ENCODE peak calls at places on chromosomes 1 and 21, in eight cellular contexts. E is heart left ventricle, F is ovary, A is foreskin keratinocyte, G is pancreas, X is tibial artery, Q is neural crest cell, I is heart right ventricle. R is an unnamed sample.

GRCh38 chr1:104295516-104295915 is 545.8 kb downstream of the AMY1C start:
- DNase-seq in E (no peak), F (no peak), A (no peak), G (no peak), X (no peak), Q (no peak), I (no peak), R (no peak)

GRCh38 chr1:15578921-15579682 is 5.7 kb downstream of the AGMAT start:
- DNase-seq in E (no peak), F (no peak), A (no peak), G (peak), X (no peak), Q (no peak), I (no peak), R (no peak)

GRCh38 chr1:167997037-167997575 is 60.2 kb upstream of the MPC2 start:
- DNase-seq in E (no peak), F (no peak), A (no peak), G (no peak), X (no peak), Q (no peak), I (no peak), R (no peak)

GRCh38 chr1:958823-959729 is at the start of gene NOC2L:
- DNase-seq in E (peak), F (peak), A (peak), G (peak), X (peak), Q (peak), I (peak), R (peak)

GRCh38 chr1:168227620-168228019 is 1.8 kb downstream of the SFT2D2 start:
- DNase-seq in E (no peak), F (no peak), A (no peak), G (no peak), X (no peak), Q (no peak), I (no peak), R (peak)

GRCh38 chr1:10339815-10340214 is 59.0 kb upstream of the PGD start:
- DNase-seq in E (peak), F (no peak), A (peak), G (no peak), X (no peak), Q (peak), I (peak), R (peak)

GRCh38 chr1:80755944-80756343 is 1044.8 kb upstream of the ADGRL2 start:
- DNase-seq in E (no peak), F (no peak), A (no peak), G (no peak), X (no peak), Q (no peak), I (no peak), R (no peak)

GRCh38 chr21:33914188-33914587 is 1.4 kb downstream of the ATP5PO start:
- DNase-seq in E (no peak), F (no peak), A (peak), G (no peak), X (no peak), Q (no peak), I (no peak), R (no peak)

GRCh38 chr1:233394860-233395717 is 67.6 kb downstream of the MAP3K21 start:
- DNase-seq in E (no peak), F (no peak), A (peak), G (no peak), X (no peak), Q (peak), I (no peak), R (peak)

GRCh38 chr1:156104065-156104810 is 10.3 kb upstream of the LMNA start:
- DNase-seq in E (peak), F (peak), A (peak), G (peak), X (peak), Q (no peak), I (peak), R (peak)

GRCh38 chr21:38507374-38507942 is 9.2 kb upstream of the ERG start:
- DNase-seq in E (no peak), F (no peak), A (no peak), G (no peak), X (no peak), Q (no peak), I (no peak), R (no peak)

GRCh38 chr1:7458946-7459345 is 312.1 kb upstream of the VAMP3 start:
- DNase-seq in E (no peak), F (no peak), A (no peak), G (no peak), X (no peak), Q (no peak), I (no peak), R (no peak)

GRCh38 chr21:37338671-37339526 is 27.7 kb upstream of the DYRK1A start:
- DNase-seq in E (peak), F (peak), A (peak), G (no peak), X (no peak), Q (no peak), I (peak), R (peak)

GRCh38 chr1:3731543-3731942 is 20.7 kb upstream of the CCDC27 start:
- DNase-seq in E (no peak), F (no peak), A (no peak), G (peak), X (no peak), Q (no peak), I (peak), R (no peak)

GRCh38 chr1:47434051-47434842 is 3.6 kb upstream of the FOXD2 start:
- DNase-seq in E (peak), F (peak), A (peak), G (peak), X (peak), Q (no peak), I (peak), R (no peak)

GRCh38 chr1:151799179-151800022 is 5.8 kb downstream of the LINGO4 start:
- DNase-seq in E (no peak), F (no peak), A (peak), G (no peak), X (no peak), Q (no peak), I (no peak), R (no peak)

DNA sequence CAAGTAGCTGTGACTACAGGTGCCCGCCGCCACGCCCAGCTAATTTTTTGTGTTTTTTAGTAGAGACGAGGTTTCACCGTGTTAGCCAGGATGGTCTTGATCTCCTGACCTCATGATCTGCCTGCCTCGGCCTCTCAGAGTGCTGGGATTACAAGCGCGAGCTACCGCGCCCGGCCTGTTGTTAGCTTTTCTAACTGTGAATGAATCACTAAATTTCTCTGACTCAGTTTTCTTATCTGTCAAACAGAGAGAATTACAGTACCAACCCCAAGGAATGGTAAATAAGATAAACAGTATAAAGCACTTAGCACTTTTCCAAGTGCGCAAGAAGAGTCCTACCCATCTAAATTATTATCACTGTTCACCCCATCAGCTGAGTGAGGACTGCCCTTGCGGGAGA is 193.6 kb downstream of the VAV3 start:
- DNase-seq in E (no peak), F (no peak), A (no peak), G (no peak), X (no peak), Q (no peak), I (no peak), R (no peak)
- TF ChIP-seq CTCF in E (no peak), F (no peak), A (no peak), G (no peak), X (no peak), Q (no peak), I (no peak), R (no peak)

GRCh38 chr1:220991506-220991905 is 112.3 kb downstream of the HLX start:
- DNase-seq in E (no peak), F (no peak), A (no peak), G (no peak), X (no peak), Q (no peak), I (no peak), R (no peak)

GRCh38 chr1:220991959-220992704 is 112.9 kb downstream of the HLX start:
- DNase-seq in E (no peak), F (peak), A (no peak), G (no peak), X (no peak), Q (no peak), I (no peak), R (no peak)

GRCh38 chr1:220992705-220993052 is 113.4 kb downstream of the HLX start:
- DNase-seq in E (no peak), F (no peak), A (no peak), G (no peak), X (no peak), Q (no peak), I (no peak), R (no peak)

GRCh38 chr1:220994671-220995070 is 115.4 kb downstream of the HLX start:
- DNase-seq in E (no peak), F (no peak), A (no peak), G (no peak), X (no peak), Q (no peak), I (no peak), R (no peak)

GRCh38 chr1:220990417-220991337 is 111.4 kb downstream of the HLX start:
- DNase-seq in E (no peak), F (no peak), A (peak), G (no peak), X (no peak), Q (no peak), I (no peak), R (peak)
- TF ChIP-seq CTCF in E (no peak), F (no peak), A (peak), G (no peak), X (no peak), Q (no peak), I (no peak), R (no peak)

GRCh38 chr1:61053712-61054608 is 28.4 kb upstream of the NFIA start:
- DNase-seq in E (peak), F (peak), A (no peak), G (peak), X (no peak), Q (no peak), I (peak), R (no peak)
- TF ChIP-seq CTCF in E (no peak), F (no peak), A (no peak), G (no peak), X (no peak), Q (no peak), I (no peak), R (no peak)

GRCh38 chr1:8992936-8993687 is 33.1 kb downstream of the SLC2A7 start:
- DNase-seq in E (no peak), F (no peak), A (no peak), G (no peak), X (no peak), Q (no peak), I (no peak), R (no peak)
- TF ChIP-seq CTCF in E (no peak), F (no peak), A (peak), G (no peak), X (no peak), Q (peak), I (no peak), R (no peak)

GRCh38 chr1:185693654-185694053 is 40.5 kb upstream of the HMCN1 start:
- DNase-seq in E (no peak), F (no peak), A (no peak), G (no peak), X (no peak), Q (no peak), I (no peak), R (no peak)

GRCh38 chr1:185699874-185700273 is 34.3 kb upstream of the HMCN1 start:
- DNase-seq in E (no peak), F (no peak), A (no peak), G (no peak), X (no peak), Q (no peak), I (no peak), R (no peak)

GRCh38 chr1:185696419-185697150 is 37.6 kb upstream of the HMCN1 start:
- DNase-seq in E (no peak), F (no peak), A (no peak), G (no peak), X (no peak), Q (no peak), I (no peak), R (no peak)

GRCh38 chr1:185694081-185694480 is 40.1 kb upstream of the HMCN1 start:
- DNase-seq in E (no peak), F (no peak), A (no peak), G (no peak), X (no peak), Q (no peak), I (no peak), R (no peak)

GRCh38 chr1:185695299-185695698 is 38.9 kb upstream of the HMCN1 start:
- DNase-seq in E (no peak), F (no peak), A (no peak), G (no peak), X (no peak), Q (no peak), I (no peak), R (peak)
- TF ChIP-seq CTCF in E (no peak), F (no peak), A (peak), G (no peak), X (no peak), Q (peak), I (peak), R (peak)

GRCh38 chr1:230068952-230069684 is 2.1 kb downstream of the GALNT2 start:
- DNase-seq in E (no peak), F (no peak), A (no peak), G (no peak), X (no peak), Q (no peak), I (no peak), R (peak)

GRCh38 chr1:230069813-230070212 is 2.8 kb downstream of the GALNT2 start:
- DNase-seq in E (no peak), F (no peak), A (peak), G (no peak), X (no peak), Q (no peak), I (no peak), R (peak)

GRCh38 chr1:230066466-230067404 is at the start of gene GALNT2:
- DNase-seq in E (peak), F (peak), A (peak), G (peak), X (peak), Q (peak), I (peak), R (peak)

GRCh38 chr1:230067441-230067870 is 418 bp downstream of the GALNT2 start:
- DNase-seq in E (peak), F (peak), A (no peak), G (peak), X (no peak), Q (peak), I (no peak), R (peak)

DNA sequence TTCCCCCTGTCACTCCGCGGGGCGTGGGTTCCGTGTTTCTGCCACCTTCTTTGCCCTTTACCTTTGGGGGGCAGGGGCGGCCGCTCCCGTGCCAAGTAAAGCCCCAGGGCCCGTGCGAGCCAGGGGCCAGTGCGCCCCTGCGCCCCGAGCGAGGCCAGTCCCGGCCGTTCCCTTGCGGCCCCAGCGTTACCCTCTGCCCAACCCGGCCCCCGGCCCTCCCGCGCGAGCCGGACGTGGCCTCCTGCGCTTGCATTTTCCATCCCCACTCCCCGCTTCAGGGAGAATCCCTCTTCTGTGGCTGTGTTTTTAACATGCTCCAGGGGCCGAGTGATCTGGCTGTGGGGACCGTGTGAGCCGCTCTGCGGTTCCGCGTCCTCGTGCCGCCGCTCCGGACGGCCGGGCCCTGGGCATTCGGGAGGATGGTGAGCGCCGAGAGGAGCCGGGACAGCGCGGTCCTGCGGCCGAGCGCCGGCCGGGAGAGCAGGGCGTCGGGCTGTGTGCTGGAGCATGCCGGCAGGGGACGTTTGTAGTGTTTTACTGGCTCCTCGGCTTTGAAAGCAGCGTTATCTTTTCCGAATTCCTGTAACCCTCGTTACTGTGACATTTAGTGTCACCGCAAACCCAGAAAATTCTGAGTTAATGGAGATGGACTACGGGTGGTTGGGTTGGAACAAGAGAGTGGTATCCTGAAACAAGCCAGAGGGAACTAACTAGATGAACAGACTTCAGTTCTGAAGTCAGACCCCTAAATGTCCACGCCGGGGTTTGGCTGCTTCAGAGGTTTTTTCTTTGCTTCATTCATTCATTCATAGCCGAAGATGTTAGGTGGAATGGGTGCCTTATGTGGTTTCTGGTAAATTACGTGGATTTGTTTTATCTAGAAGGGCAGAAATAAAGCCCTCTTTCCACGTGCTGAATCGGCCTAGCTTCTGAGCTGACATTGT is 1.1 kb downstream of the GALNT2 start:
- DNase-seq in E (peak), F (no peak), A (no peak), G (peak), X (peak), Q (peak), I (peak), R (peak)
- TF ChIP-seq CTCF in E (no peak), F (no peak), A (no peak), G (no peak), X (no peak), Q (no peak), I (no peak), R (no peak)

DNA sequence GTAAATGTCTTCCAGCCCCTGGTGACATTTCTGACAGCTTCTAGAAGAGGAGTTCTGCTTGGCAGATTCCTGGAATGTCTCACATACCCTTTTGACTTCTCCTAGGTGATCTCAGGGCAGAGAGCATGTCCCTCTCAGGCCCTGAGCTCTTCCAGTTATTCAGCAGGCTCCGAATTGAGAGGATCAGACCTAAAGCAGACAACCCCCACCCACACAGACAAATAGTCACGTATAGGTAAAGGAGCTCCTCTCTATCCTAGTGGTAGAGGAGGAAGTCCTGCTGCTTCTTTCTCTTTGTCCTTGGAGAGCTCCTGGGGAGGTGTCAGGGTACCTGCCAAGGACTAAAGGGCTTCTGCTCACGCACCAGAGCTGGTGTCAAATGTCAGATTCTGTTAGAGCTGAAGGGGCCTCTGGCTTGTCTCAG is 128.1 kb downstream of the IER5 start:
- DNase-seq in E (no peak), F (no peak), A (no peak), G (no peak), X (no peak), Q (no peak), I (no peak), R (no peak)
- TF ChIP-seq CTCF in E (no peak), F (no peak), A (no peak), G (no peak), X (no peak), Q (no peak), I (no peak), R (no peak)